ENCODE peak calls at places on chromosome 9, in nine cellular contexts. E is foreskin fibroblast; A is dermis blood vessel endothelial cell; Z is T-helper 22 cell; I is Peyer's patch; O is NCI-H2029 treated with DMSO at 0.1 percent for 48 hours; W is activated CD8-positive, alpha-beta memory T cell treated with anti-CD3 and anti-CD28 coated beads for 24 hours; X is small intestine; C is H1. Y is an unnamed sample.
A peak's percentile ranks its signal among the peaks of the same experiment; 100 is the strongest.

GRCh38 chr9:135971892-135972291 is 10.7 kb upstream of the UBAC1 start:
- DNase-seq in E (no peak), A (no peak), Z (no peak), I (peak; percentile 81), O (peak; percentile 10), W (peak; percentile 70), X (peak; percentile 85), C (peak; percentile 98), Y (peak; percentile 90)

GRCh38 chr9:108761530-108762347 is 94.0 kb downstream of the ACTL7B start:
- DNase-seq in E (peak; percentile 80), A (peak; percentile 68), Z (no peak), I (peak; percentile 76), O (peak; percentile 70), W (peak; percentile 61), X (peak; percentile 64), C (peak; percentile 71), Y (peak; percentile 65)

GRCh38 chr9:118644066-118644465 is 725.2 kb downstream of the BRINP1 start:
- DNase-seq in E (no peak), A (no peak), Z (no peak), I (no peak), O (no peak), W (no peak), X (no peak), C (no peak), Y (no peak)

GRCh38 chr9:82081507-82081906 is 92.9 kb downstream of the SPATA31D1 start:
- DNase-seq in E (peak; percentile 11), A (no peak), Z (no peak), I (no peak), O (no peak), W (no peak), X (no peak), C (no peak), Y (no peak)

GRCh38 chr9:126883636-126884035 is 23.2 kb downstream of the ZBTB34 start:
- DNase-seq in E (peak; percentile 22), A (no peak), Z (no peak), I (no peak), O (no peak), W (no peak), X (peak; percentile 9), C (no peak), Y (no peak)

GRCh38 chr9:133609311-133610098 is at the start of gene FAM163B:
- DNase-seq in E (peak; percentile 69), A (peak; percentile 62), Z (no peak), I (no peak), O (no peak), W (peak; percentile 71), X (peak; percentile 6), C (peak; percentile 93), Y (no peak)

GRCh38 chr9:77710276-77710675 is 62.2 kb upstream of the GNA14 start:
- DNase-seq in E (no peak), A (peak; percentile 39), Z (no peak), I (no peak), O (no peak), W (no peak), X (no peak), C (no peak), Y (no peak)

GRCh38 chr9:105127863-105128220 is 116.6 kb upstream of the SLC44A1 start:
- DNase-seq in E (no peak), A (peak; percentile 84), Z (peak; percentile 60), I (peak; percentile 75), O (no peak), W (no peak), X (peak; percentile 73), C (no peak), Y (peak; percentile 22)

GRCh38 chr9:36436909-36437308 is 36.8 kb upstream of the RNF38 start:
- DNase-seq in E (peak; percentile 16), A (peak; percentile 40), Z (no peak), I (no peak), O (peak; percentile 79), W (no peak), X (no peak), C (no peak), Y (no peak)

GRCh38 chr9:107694390-107694789 is 204.8 kb upstream of the KLF4 start:
- DNase-seq in E (peak; percentile 35), A (no peak), Z (no peak), I (no peak), O (no peak), W (no peak), X (no peak), C (no peak), Y (no peak)

GRCh38 chr9:80646211-80646610 is 1043.1 kb downstream of the TLE1 start:
- DNase-seq in E (no peak), A (no peak), Z (no peak), I (no peak), O (no peak), W (no peak), X (no peak), C (no peak), Y (no peak)

GRCh38 chr9:96178153-96178552 is 123.8 kb downstream of the HSD17B3 start:
- DNase-seq in E (no peak), A (no peak), Z (no peak), I (no peak), O (no peak), W (no peak), X (no peak), C (no peak), Y (no peak)

GRCh38 chr9:84343111-84343521 is 2.6 kb upstream of the SLC28A3 start:
- DNase-seq in E (no peak), A (no peak), Z (no peak), I (no peak), O (no peak), W (no peak), X (no peak), C (no peak), Y (no peak)

GRCh38 chr9:33466565-33467495 is 6.9 kb downstream of the NOL6 start:
- DNase-seq in E (peak; percentile 69), A (peak; percentile 72), Z (peak; percentile 41), I (peak; percentile 89), O (no peak), W (peak; percentile 89), X (peak; percentile 62), C (peak; percentile 96), Y (peak; percentile 72)

GRCh38 chr9:89916001-89916635 is 311.3 kb downstream of the GADD45G start:
- DNase-seq in E (no peak), A (no peak), Z (no peak), I (no peak), O (no peak), W (peak; percentile 21), X (no peak), C (no peak), Y (no peak)

GRCh38 chr9:23825143-23825531 is 903 bp downstream of the ELAVL2 start:
- DNase-seq in E (no peak), A (no peak), Z (no peak), I (no peak), O (no peak), W (no peak), X (no peak), C (no peak), Y (no peak)

Y was measured in colonic mucosa.